ENCODE peak calls at places on chromosomes 11 and 22, in ten cellular contexts. A, Y, J, Z, K, V, P, I, N and Q are unnamed samples.

GRCh38 chr11:46363031-46363407 is 15.8 kb downstream of the DGKZ start:
- DNase-seq in I (peak; percentile 46), J (no peak), K (peak; percentile 84), N (peak; percentile 70), P (peak; percentile 86), Z (no peak), Y (peak; percentile 59), V (no peak), A (peak; percentile 84), Q (peak; percentile 40)

GRCh38 chr22:47591709-47592108 is 829.3 kb downstream of the TBC1D22A start:
- DNase-seq in P (no peak), Z (no peak), K (no peak), N (no peak), I (peak; percentile 8), Y (no peak), A (no peak), V (no peak), J (no peak), Q (no peak)

GRCh38 chr11:123407996-123408597 is 22.0 kb upstream of the GRAMD1B start:
- DNase-seq in P (no peak), Y (no peak), A (no peak), V (no peak), K (no peak), Z (no peak), J (no peak), N (no peak), I (no peak), Q (no peak)

GRCh38 chr11:2558861-2559526 is 114.2 kb downstream of the KCNQ1 start:
- DNase-seq in P (no peak), Y (peak; percentile 36), N (no peak), Z (no peak), A (no peak), V (peak; percentile 44), I (no peak), J (no peak), K (no peak), Q (peak; percentile 3)

GRCh38 chr11:13008625-13009475 is at the start of gene RASSF10:
- DNase-seq in N (peak; percentile 42), Y (peak; percentile 66), V (no peak), J (peak; percentile 70), K (peak; percentile 95), I (peak; percentile 94), P (peak; percentile 90), Z (peak; percentile 90), A (peak; percentile 31), Q (peak; percentile 77)

GRCh38 chr11:129368889-129369672 is 6.6 kb upstream of the BARX2 start:
- DNase-seq in Y (no peak), N (no peak), V (no peak), P (no peak), I (peak; percentile 65), A (no peak), Z (peak; percentile 54), J (no peak), K (peak; percentile 14), Q (no peak)

GRCh38 chr11:2463766-2464277 is 19.0 kb downstream of the KCNQ1 start:
- DNase-seq in Z (no peak), K (no peak), J (no peak), I (peak; percentile 70), P (no peak), A (no peak), N (no peak), Y (no peak), V (no peak), Q (no peak)

GRCh38 chr11:126991596-126991995 is 9.0 kb downstream of the KIRREL3 start:
- DNase-seq in I (no peak), Z (no peak), V (no peak), N (no peak), Y (no peak), K (no peak), J (no peak), P (no peak), A (peak; percentile 12), Q (no peak)

DNA sequence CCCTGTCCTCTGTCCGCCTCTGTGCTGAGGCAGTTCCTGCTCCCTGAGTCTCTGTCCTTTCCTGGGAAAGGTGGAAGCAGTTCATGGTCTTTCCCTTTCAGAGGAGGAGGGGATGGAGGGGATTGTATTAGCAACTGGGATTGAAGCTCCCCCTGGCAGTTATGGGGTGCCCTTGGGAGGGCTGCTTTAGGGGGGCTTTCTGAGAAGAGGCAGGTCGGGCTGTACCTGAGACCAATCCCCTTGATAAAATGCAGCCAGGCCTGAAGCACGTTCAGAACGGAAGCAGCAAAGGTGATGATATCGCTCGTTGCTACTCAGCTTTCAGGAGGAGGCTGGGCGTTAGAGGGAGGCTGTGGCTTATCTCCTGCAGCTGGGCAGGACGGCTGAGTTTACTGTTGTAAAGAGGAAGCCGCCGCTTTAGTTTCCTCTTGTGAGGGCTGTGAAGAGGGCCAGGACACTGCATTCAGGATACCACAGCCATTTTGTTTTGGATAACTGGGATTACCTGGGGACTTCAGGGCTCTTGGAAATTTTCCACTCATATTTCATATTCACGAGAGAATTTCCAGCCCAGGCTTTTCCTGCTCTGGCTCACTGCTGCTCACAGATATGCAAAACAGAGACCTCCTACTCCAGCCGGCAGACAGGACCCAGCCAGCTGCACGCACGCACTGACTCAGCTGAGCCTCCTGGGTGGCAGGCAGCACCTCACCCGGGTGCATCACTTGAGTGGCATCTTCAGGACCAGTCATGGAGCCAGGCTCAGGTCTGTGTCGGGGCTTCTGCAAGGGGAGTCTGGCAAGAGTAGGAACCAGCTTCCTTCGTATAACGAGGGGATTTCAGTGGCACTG is 798 bp downstream of the AMPD3 start:
- DNase-seq in Y (no peak), P (peak; percentile 70), A (peak; percentile 59), N (no peak), K (peak; percentile 89), J (no peak), Z (peak; percentile 66), I (peak; percentile 70), V (peak; percentile 85), Q (peak; percentile 62)
- H3K4me3 ChIP-seq in Y (no peak overlapping the region), P (no peak overlapping the region), A (peak overlapping the region; percentile 67), N (peak overlapping the region; percentile 48), K (no peak overlapping the region), J (no peak overlapping the region), Z (no peak overlapping the region), I (peak overlapping the region; percentile 34), V (peak overlapping the region; percentile 71), Q (peak overlapping the region; percentile 67)

GRCh38 chr11:67409781-67410368 is 5.6 kb upstream of the CARNS1 start:
- DNase-seq in P (no peak), Y (no peak), Z (peak; percentile 49), J (no peak), A (no peak), I (peak; percentile 71), N (no peak), K (peak; percentile 71), V (no peak), Q (no peak)
- H3K4me3 ChIP-seq in P (no peak overlapping the region), Y (no peak overlapping the region), Z (no peak overlapping the region), J (no peak overlapping the region), A (no peak overlapping the region), I (peak overlapping the region; percentile 9), N (no peak overlapping the region), K (no peak overlapping the region), V (peak overlapping the region; percentile 82), Q (no peak overlapping the region)

GRCh38 chr11:6656936-6657335 is 1.3 kb upstream of the DCHS1 start:
- DNase-seq in A (no peak), N (no peak), V (no peak), Z (no peak), K (no peak), P (no peak), I (no peak), J (no peak), Y (no peak), Q (no peak)

GRCh38 chr11:6656581-6656915 is 939 bp upstream of the DCHS1 start:
- DNase-seq in V (no peak), Y (no peak), Z (no peak), I (no peak), J (no peak), P (no peak), A (no peak), N (no peak), K (no peak), Q (no peak)

GRCh38 chr11:6655020-6655789 is 404 bp downstream of the DCHS1 start:
- DNase-seq in Z (peak; percentile 51), V (peak; percentile 64), A (no peak), I (no peak), P (peak; percentile 78), J (no peak), K (no peak), N (no peak), Y (no peak), Q (peak; percentile 12)

GRCh38 chr11:6657346-6657745 is 1.7 kb upstream of the DCHS1 start:
- DNase-seq in Z (no peak), P (no peak), N (no peak), I (no peak), V (no peak), A (no peak), J (no peak), Y (no peak), K (no peak), Q (no peak)

DNA sequence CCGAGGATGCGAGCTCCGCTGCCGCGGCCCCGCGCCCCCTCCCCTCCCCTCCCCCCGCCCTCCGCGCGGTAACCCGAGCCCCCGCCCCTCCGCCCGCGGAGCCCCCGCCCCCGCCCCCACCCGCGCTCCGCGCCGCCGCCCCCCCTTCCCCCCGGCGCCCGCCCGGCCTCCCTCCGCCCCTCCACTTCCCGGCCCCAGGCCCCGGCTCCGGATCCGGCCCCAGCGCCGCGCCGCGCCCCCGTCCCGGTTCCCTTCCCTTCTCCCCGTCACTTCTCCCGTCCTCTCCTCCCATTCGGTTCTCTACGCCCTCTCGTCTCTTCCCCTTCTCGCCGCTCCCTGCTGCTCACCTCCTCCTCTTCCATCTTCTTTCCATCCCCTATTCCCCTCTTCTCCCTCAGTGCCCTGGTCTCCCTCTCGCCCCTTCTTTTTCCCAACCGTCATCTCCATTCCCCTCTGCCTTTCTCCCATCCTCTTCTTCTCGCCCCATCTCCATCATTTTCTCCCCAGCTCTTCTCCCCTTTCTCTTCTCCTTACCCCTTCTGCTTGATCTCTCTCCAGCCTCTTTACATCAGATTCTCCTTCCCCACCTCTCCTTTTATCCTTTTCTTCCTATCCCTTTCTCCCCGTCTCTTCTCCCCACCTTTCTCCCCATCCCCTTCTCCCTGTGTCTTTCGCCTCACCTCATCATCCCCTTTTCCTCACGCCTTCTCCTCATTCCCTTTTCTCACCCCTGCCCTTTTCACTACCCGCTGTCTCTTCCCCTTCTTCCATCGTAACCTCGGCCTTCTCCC is at the start of gene DCHS1:
- DNase-seq in J (no peak), A (no peak), P (peak; percentile 85), Y (no peak), N (no peak), Z (peak; percentile 66), I (no peak), K (peak; percentile 33), V (no peak), Q (peak; percentile 14)
- H3K4me3 ChIP-seq in J (peak within 1 kb of the TSS; percentile 84), A (peak within 1 kb of the TSS; percentile 22), P (peak within 1 kb of the TSS; percentile 71), Y (no peak within 1 kb of the TSS), N (peak within 1 kb of the TSS; percentile 68), Z (peak within 1 kb of the TSS; percentile 79), I (peak within 1 kb of the TSS; percentile 46), K (peak within 1 kb of the TSS; percentile 72), V (peak within 1 kb of the TSS; percentile 40), Q (peak within 1 kb of the TSS; percentile 32)

GRCh38 chr11:115759622-115760527 is 255.7 kb upstream of the CADM1 start:
- DNase-seq in Y (peak; percentile 71), N (peak; percentile 50), Z (peak; percentile 50), A (peak; percentile 3), P (peak; percentile 77), I (no peak), V (no peak), K (peak; percentile 57), J (no peak), Q (peak; percentile 30)

GRCh38 chr11:115761348-115761747 is 257.1 kb upstream of the CADM1 start:
- DNase-seq in V (no peak), N (no peak), P (peak; percentile 63), K (no peak), Z (no peak), A (no peak), J (no peak), I (no peak), Y (no peak), Q (no peak)

GRCh38 chr11:115761817-115762216 is 257.6 kb upstream of the CADM1 start:
- DNase-seq in Y (no peak), J (no peak), I (no peak), N (no peak), P (no peak), V (no peak), K (no peak), A (no peak), Z (no peak), Q (no peak)

GRCh38 chr11:115760921-115761320 is 256.7 kb upstream of the CADM1 start:
- DNase-seq in I (no peak), V (no peak), K (no peak), Y (no peak), Z (peak; percentile 17), J (no peak), A (no peak), N (no peak), P (no peak), Q (no peak)

GRCh38 chr11:115760528-115760837 is 256.3 kb upstream of the CADM1 start:
- DNase-seq in V (no peak), N (no peak), J (no peak), K (peak; percentile 20), Y (no peak), P (no peak), Z (no peak), I (no peak), A (no peak), Q (no peak)
- H3K4me3 ChIP-seq in V (no peak overlapping the region), N (peak overlapping the region; percentile 86), J (peak overlapping the region; percentile 28), K (no peak overlapping the region), Y (peak overlapping the region; percentile 46), P (peak overlapping the region; percentile 66), Z (peak overlapping the region; percentile 46), I (peak overlapping the region; percentile 65), A (no peak overlapping the region), Q (peak overlapping the region; percentile 49)